ENCODE peak calls at places on chromosomes 1 and 21, in five cellular contexts. P is uterus, Y is AG10803, W is tibial nerve, N is bronchial epithelial cell. T is an unnamed sample.

GRCh38 chr21:41636636-41637625 is 129.0 kb upstream of the TMPRSS2 start:
- DNase-seq in N (no peak), Y (no peak), W (no peak), P (no peak), T (no peak)

GRCh38 chr1:225451840-225452515 is 24.1 kb upstream of the LBR start:
- DNase-seq in W (no peak), P (no peak), N (no peak), Y (no peak), T (no peak)

GRCh38 chr1:101178341-101178687 is 58.5 kb upstream of the S1PR1 start:
- DNase-seq in W (no peak), Y (no peak), P (no peak), N (no peak), T (no peak)

GRCh38 chr1:236534164-236534651 is 10.4 kb downstream of the LGALS8 start:
- DNase-seq in P (no peak), W (no peak), N (peak; percentile 76), Y (peak; percentile 62), T (peak; percentile 67)

GRCh38 chr21:45393021-45393420 is 11.9 kb upstream of the COL18A1 start:
- DNase-seq in N (no peak), W (no peak), P (no peak), Y (no peak), T (no peak)

GRCh38 chr1:75487399-75487798 is 123.5 kb downstream of the SLC44A5 start:
- DNase-seq in Y (no peak), N (no peak), W (no peak), P (no peak), T (no peak)

GRCh38 chr1:157967205-157967604 is 26.2 kb upstream of the KIRREL1 start:
- DNase-seq in N (no peak), P (no peak), W (no peak), Y (no peak), T (no peak)

GRCh38 chr1:55215194-55216021 is at the start of gene USP24:
- DNase-seq in P (peak; percentile 65), W (peak; percentile 53), Y (peak; percentile 62), N (peak; percentile 53), T (peak; percentile 83)

GRCh38 chr1:162019006-162019405 is 4.7 kb downstream of the OLFML2B start:
- DNase-seq in W (no peak), Y (peak; percentile 77), P (no peak), N (peak; percentile 97), T (peak; percentile 97)

GRCh38 chr21:42666918-42667317 is 13.5 kb downstream of the PDE9A start:
- DNase-seq in Y (no peak), N (no peak), P (no peak), W (no peak), T (no peak)

GRCh38 chr1:165666152-165666551 is 32.2 kb downstream of the ALDH9A1 start:
- DNase-seq in Y (peak; percentile 66), N (peak; percentile 20), P (no peak), W (no peak), T (peak; percentile 8)

GRCh38 chr1:225812488-225813249 is 2.7 kb downstream of the EPHX1 start:
- DNase-seq in W (no peak), Y (peak; percentile 34), N (no peak), P (no peak), T (no peak)

GRCh38 chr1:17023103-17023502 is 11.4 kb upstream of the ATP13A2 start:
- DNase-seq in Y (no peak), P (no peak), N (no peak), W (no peak), T (no peak)

GRCh38 chr1:90414201-90414600 is 302.9 kb downstream of the BARHL2 start:
- DNase-seq in Y (no peak), W (no peak), N (no peak), P (no peak), T (no peak)

GRCh38 chr1:28976254-28976653 is 61.9 kb downstream of the EPB41 start:
- DNase-seq in Y (no peak), N (no peak), P (no peak), W (no peak), T (no peak)

GRCh38 chr1:26055041-26055440 is 9.1 kb upstream of the SLC30A2 start:
- DNase-seq in W (no peak), P (no peak), Y (no peak), N (no peak), T (no peak)

GRCh38 chr1:23791434-23792047 is 596 bp downstream of the LYPLA2 start:
- DNase-seq in W (no peak), P (no peak), Y (no peak), N (peak; percentile 53), T (peak; percentile 66)

GRCh38 chr1:197468581-197469175 is 200.6 kb downstream of the CRB1 start:
- DNase-seq in N (no peak), Y (no peak), W (no peak), P (no peak), T (no peak)

GRCh38 chr1:44842763-44843655 is at the start of gene PTCH2:
- DNase-seq in W (peak; percentile 64), Y (peak; percentile 58), P (peak; percentile 81), N (no peak), T (peak; percentile 39)

GRCh38 chr1:197774691-197775281 is 494 bp downstream of the DENND1B start:
- DNase-seq in Y (peak; percentile 46), P (peak; percentile 25), W (no peak), N (no peak), T (peak; percentile 24)

GRCh38 chr1:113252166-113252565 is 138.1 kb upstream of the MAGI3 start:
- DNase-seq in W (no peak), N (no peak), Y (no peak), P (no peak), T (no peak)

GRCh38 chr1:26016944-26017545 is 4.5 kb upstream of the EXTL1 start:
- DNase-seq in P (no peak), W (no peak), Y (no peak), N (no peak), T (no peak)

GRCh38 chr1:25609921-25610320 is 6.7 kb upstream of the MAN1C1 start:
- DNase-seq in P (no peak), N (no peak), Y (peak; percentile 43), W (no peak), T (no peak)

GRCh38 chr1:42952353-42953001 is 6.2 kb downstream of the SLC2A1 start:
- DNase-seq in W (no peak), N (no peak), P (no peak), Y (no peak), T (peak; percentile 17)

GRCh38 chr1:2112280-2112701 is 62.1 kb downstream of the PRKCZ start:
- DNase-seq in N (no peak), P (no peak), W (no peak), Y (no peak), T (no peak)

GRCh38 chr1:37403166-37403565 is 71.2 kb upstream of the ZC3H12A start:
- DNase-seq in N (no peak), W (no peak), P (no peak), Y (no peak), T (no peak)

GRCh38 chr1:229986737-229987364 is 80.2 kb upstream of the GALNT2 start:
- DNase-seq in W (no peak), P (no peak), N (no peak), Y (no peak), T (no peak)

GRCh38 chr1:34763142-34763781 is 3.7 kb downstream of the GJB4 start:
- DNase-seq in Y (peak; percentile 23), N (peak; percentile 95), W (no peak), P (no peak), T (peak; percentile 95)
- H3K4me3 ChIP-seq in Y (no peak overlapping the region), N (no peak overlapping the region), W (no peak overlapping the region), P (no peak overlapping the region), T (no peak overlapping the region)

DNA sequence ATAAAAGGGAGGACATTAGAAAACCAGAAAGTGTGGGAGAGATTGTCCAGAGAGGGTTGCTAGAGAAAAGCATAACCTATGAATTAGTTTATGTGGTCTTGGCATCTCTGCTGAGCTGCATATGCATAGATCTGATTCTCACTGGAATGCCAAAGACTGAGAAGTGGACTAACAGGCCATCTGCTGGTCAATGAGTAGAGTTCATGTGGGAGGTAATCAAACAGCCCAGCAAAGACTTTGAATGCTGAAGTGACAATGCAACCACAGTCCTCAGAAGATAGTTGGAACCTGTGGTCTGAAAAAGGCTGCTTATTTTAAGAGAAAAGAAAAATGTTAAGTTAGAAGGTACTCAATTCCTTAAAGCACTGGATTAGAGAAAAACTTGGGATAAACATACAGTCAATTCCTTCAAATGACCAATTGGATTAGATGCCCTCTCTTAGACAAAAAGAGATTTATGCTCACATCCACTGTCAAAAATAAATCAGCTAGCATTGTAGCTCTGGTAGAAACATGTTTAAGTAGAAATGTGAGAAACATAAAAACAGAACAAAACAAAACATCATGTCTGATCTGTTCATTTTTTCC is 382.8 kb downstream of the AMY1C start:
- DNase-seq in N (peak; percentile 21), P (no peak), W (no peak), Y (no peak), T (peak; percentile 24)
- TF ChIP-seq CTCF in N (peak; percentile 34), P (no peak), W (peak; percentile 27), Y (no peak), T (peak; percentile 54)

GRCh38 chr1:61978866-61979265 is 215.8 kb upstream of the L1TD1 start:
- DNase-seq in Y (no peak), W (no peak), P (no peak), N (no peak), T (no peak)

GRCh38 chr1:61981870-61982660 is 212.6 kb upstream of the L1TD1 start:
- DNase-seq in Y (no peak), P (no peak), N (no peak), W (no peak), T (no peak)

GRCh38 chr1:61979729-61980128 is 214.9 kb upstream of the L1TD1 start:
- DNase-seq in P (no peak), W (no peak), N (no peak), Y (no peak), T (no peak)

GRCh38 chr1:61983236-61983635 is 211.4 kb upstream of the L1TD1 start:
- DNase-seq in Y (no peak), N (no peak), W (no peak), P (no peak), T (no peak)

DNA sequence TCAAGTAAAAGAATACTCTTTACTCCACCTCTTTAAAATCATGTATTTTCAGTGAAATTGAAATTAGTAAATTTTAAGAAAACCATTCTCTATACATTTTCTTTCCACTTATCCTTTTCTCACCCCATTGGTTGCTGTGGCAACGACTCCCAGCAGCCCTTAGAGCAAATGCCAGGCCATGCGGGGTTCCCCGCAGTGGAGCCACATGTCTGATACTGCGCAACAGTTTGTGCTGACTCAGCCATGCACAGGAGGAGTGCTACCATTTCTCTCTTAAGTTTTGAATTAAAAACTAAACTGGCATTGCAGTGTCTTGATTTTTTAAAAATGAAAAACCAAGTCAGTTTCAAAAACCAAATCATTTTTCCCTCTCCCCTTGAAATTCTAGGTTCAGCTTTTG is 214.1 kb upstream of the L1TD1 start:
- DNase-seq in N (no peak), Y (peak; percentile 12), P (no peak), W (no peak), T (peak; percentile 32)
- H3K4me3 ChIP-seq in N (no peak overlapping the region), Y (no peak overlapping the region), P (no peak overlapping the region), W (no peak overlapping the region), T (no peak overlapping the region)

DNA sequence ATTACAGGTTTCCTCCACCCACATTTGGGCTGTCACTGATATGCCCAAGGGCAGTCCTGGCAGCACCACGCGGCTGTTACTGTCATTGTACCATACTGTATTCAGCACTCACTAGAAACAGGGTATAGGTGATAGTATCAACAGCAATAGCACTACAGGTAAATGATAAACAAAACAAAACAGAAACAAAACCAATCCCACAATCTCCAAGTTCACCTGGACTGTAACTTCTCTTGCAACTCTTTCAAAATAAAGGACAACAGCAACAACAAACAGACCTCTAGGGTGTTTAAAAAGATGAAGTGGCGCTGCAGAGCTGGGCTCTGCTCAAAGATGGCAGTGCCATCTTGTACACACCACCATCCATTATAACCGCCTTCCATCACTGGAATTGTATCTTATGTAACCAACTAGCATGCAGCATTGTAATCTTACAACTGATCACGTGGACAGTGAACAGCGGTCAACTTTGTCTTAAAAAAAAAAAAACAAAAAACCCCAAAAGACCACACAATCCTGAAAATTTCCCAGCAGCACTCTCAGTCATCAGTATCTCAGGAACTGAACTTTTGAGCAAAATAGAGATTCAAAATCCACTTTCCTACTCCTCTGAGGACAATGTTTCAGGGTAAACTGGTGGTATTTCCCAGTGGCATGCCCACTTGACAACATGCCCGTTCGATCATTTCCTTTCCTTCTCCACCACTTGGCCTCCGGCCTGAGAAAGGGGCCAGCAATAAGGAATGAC is 3.8 kb downstream of the IRF2BP2 start:
- DNase-seq in Y (peak; percentile 70), P (no peak), W (no peak), N (no peak), T (peak; percentile 59)
- TF ChIP-seq CTCF in Y (peak; percentile 20), P (no peak), W (no peak), N (peak; percentile 6), T (peak; percentile 20)